ENCODE peak calls at places on chromosomes 16 and 17, in eight cellular contexts. O is endothelial cell; S is GDM1; E is NCI-H1417; Z is activated naive CD8-positive, alpha-beta T cell treated with anti-CD3 and anti-CD28 coated beads, Interleukin-2, amount 50 U/mL, for 24 hours; L is pancreas; C is activated CD4-positive, alpha-beta T cell treated with anti-CD3 and anti-CD28 coated beads, Interleukin-2, amount 50 U/mL, for 48 hours; K is PC-3. J is an unnamed sample.

GRCh38 chr16:84443166-84443802 is 61.2 kb downstream of the MEAK7 start:
- DNase-seq in O (no peak), S (no peak), E (no peak), Z (no peak), L (no peak), C (no peak), K (no peak), J (no peak)

GRCh38 chr17:73795730-73796129 is 151.5 kb upstream of the SDK2 start:
- DNase-seq in O (no peak), S (no peak), E (no peak), Z (no peak), L (no peak), C (no peak), K (peak), J (no peak)

GRCh38 chr16:64184156-64184555 is 937.7 kb downstream of the CDH11 start:
- DNase-seq in O (no peak), S (no peak), E (no peak), Z (no peak), L (no peak), C (no peak), K (no peak), J (no peak)

GRCh38 chr16:67264866-67265265 is 14.5 kb upstream of the PLEKHG4 start:
- DNase-seq in O (no peak), S (no peak), E (no peak), Z (no peak), L (no peak), C (no peak), K (no peak), J (no peak)

GRCh38 chr17:44219636-44220210 is at the start of gene UBTF:
- DNase-seq in O (peak), S (peak), E (peak), Z (peak), L (peak), C (peak), K (peak), J (peak)

GRCh38 chr17:40352779-40353394 is 11.7 kb downstream of the GJD3 start:
- DNase-seq in O (no peak), S (no peak), E (no peak), Z (no peak), L (no peak), C (no peak), K (no peak), J (no peak)

GRCh38 chr17:75922963-75923874 is 17.6 kb downstream of the FBF1 start:
- DNase-seq in O (no peak), S (no peak), E (no peak), Z (no peak), L (no peak), C (no peak), K (no peak), J (no peak)

GRCh38 chr16:2514333-2515179 is 804 bp downstream of the ATP6V0C start:
- DNase-seq in O (no peak), S (no peak), E (no peak), Z (peak), L (no peak), C (peak), K (no peak), J (peak)

GRCh38 chr16:30724641-30725464 is 23.4 kb upstream of the PHKG2 start:
- DNase-seq in O (no peak), S (peak), E (no peak), Z (no peak), L (no peak), C (no peak), K (no peak), J (peak)

GRCh38 chr16:17691621-17692231 is 221.0 kb upstream of the XYLT1 start:
- DNase-seq in O (no peak), S (no peak), E (no peak), Z (no peak), L (no peak), C (no peak), K (no peak), J (no peak)

GRCh38 chr17:48586355-48586924 is 3.6 kb downstream of the HOXB3 start:
- DNase-seq in O (no peak), S (no peak), E (no peak), Z (peak), L (no peak), C (peak), K (no peak), J (no peak)

GRCh38 chr16:477287-477686 is 50.2 kb upstream of the CAPN15 start:
- DNase-seq in O (peak), S (no peak), E (no peak), Z (no peak), L (no peak), C (no peak), K (no peak), J (peak)

J was measured in heart right ventricle.